ENCODE peak calls at places on chromosomes 1 and 21, in five cellular contexts. One of them, this sample, is unnamed.

GRCh38 chr1:208233546-208233945 is 10.6 kb downstream of the PLXNA2 start:
- DNase-seq in heart left ventricle: no peak
- DNase-seq in heart right ventricle: no peak
- DNase-seq in thyroid gland: peak; percentile 86
- DNase-seq in kidney epithelial cell: no peak
- DNase-seq in this sample: peak; percentile 86

GRCh38 chr1:90964444-90965035 is 57.3 kb downstream of the ZNF644 start:
- DNase-seq in heart left ventricle: no peak
- DNase-seq in thyroid gland: no peak
- DNase-seq in heart right ventricle: no peak
- DNase-seq in kidney epithelial cell: no peak
- DNase-seq in this sample: no peak

GRCh38 chr1:114154146-114154962 is 685 bp upstream of the SYT6 start:
- DNase-seq in kidney epithelial cell: no peak
- DNase-seq in heart right ventricle: no peak
- DNase-seq in thyroid gland: no peak
- DNase-seq in heart left ventricle: no peak
- DNase-seq in this sample: peak; percentile 18

GRCh38 chr1:119103764-119104163 is 36.7 kb downstream of the WARS2 start:
- DNase-seq in heart left ventricle: no peak
- DNase-seq in thyroid gland: no peak
- DNase-seq in heart right ventricle: no peak
- DNase-seq in kidney epithelial cell: no peak
- DNase-seq in this sample: no peak

GRCh38 chr1:244576259-244576892 is 76.5 kb upstream of the DESI2 start:
- DNase-seq in heart right ventricle: no peak
- DNase-seq in heart left ventricle: no peak
- DNase-seq in thyroid gland: no peak
- DNase-seq in kidney epithelial cell: no peak
- DNase-seq in this sample: no peak

GRCh38 chr1:20499105-20499504 is 8.8 kb downstream of the MUL1 start:
- DNase-seq in kidney epithelial cell: no peak
- DNase-seq in thyroid gland: no peak
- DNase-seq in heart right ventricle: no peak
- DNase-seq in heart left ventricle: no peak
- DNase-seq in this sample: no peak

GRCh38 chr1:85700422-85700821 is 7.8 kb downstream of the ZNHIT6 start:
- DNase-seq in heart left ventricle: no peak
- DNase-seq in heart right ventricle: no peak
- DNase-seq in kidney epithelial cell: no peak
- DNase-seq in thyroid gland: no peak
- DNase-seq in this sample: no peak

GRCh38 chr1:113745425-113745824 is 13.9 kb downstream of the PHTF1 start:
- DNase-seq in heart left ventricle: no peak
- DNase-seq in kidney epithelial cell: no peak
- DNase-seq in thyroid gland: no peak
- DNase-seq in heart right ventricle: no peak
- DNase-seq in this sample: no peak

GRCh38 chr1:201215531-201216357 is 25.1 kb downstream of the IGFN1 start:
- DNase-seq in thyroid gland: no peak
- DNase-seq in heart left ventricle: no peak
- DNase-seq in kidney epithelial cell: no peak
- DNase-seq in heart right ventricle: no peak
- DNase-seq in this sample: no peak

GRCh38 chr1:174606471-174606870 is 158.7 kb downstream of the GPR52 start:
- DNase-seq in thyroid gland: no peak
- DNase-seq in heart left ventricle: no peak
- DNase-seq in kidney epithelial cell: no peak
- DNase-seq in heart right ventricle: no peak
- DNase-seq in this sample: no peak

GRCh38 chr1:40976952-40977690 is 2.4 kb upstream of the CTPS1 start:
- DNase-seq in heart right ventricle: no peak
- DNase-seq in heart left ventricle: no peak
- DNase-seq in kidney epithelial cell: no peak
- DNase-seq in thyroid gland: no peak
- DNase-seq in this sample: no peak

GRCh38 chr1:206922524-206922923 is 783 bp upstream of the FCMR start:
- DNase-seq in kidney epithelial cell: no peak
- DNase-seq in thyroid gland: no peak
- DNase-seq in heart right ventricle: no peak
- DNase-seq in heart left ventricle: no peak
- DNase-seq in this sample: no peak

GRCh38 chr1:243325305-243325890 is 69.6 kb downstream of the SDCCAG8 start:
- DNase-seq in heart left ventricle: no peak
- DNase-seq in heart right ventricle: no peak
- DNase-seq in kidney epithelial cell: peak; percentile 12
- DNase-seq in thyroid gland: no peak
- DNase-seq in this sample: no peak

GRCh38 chr21:15701845-15702244 is 27.9 kb upstream of the USP25 start:
- DNase-seq in kidney epithelial cell: no peak
- DNase-seq in heart right ventricle: no peak
- DNase-seq in heart left ventricle: no peak
- DNase-seq in thyroid gland: no peak
- DNase-seq in this sample: no peak

GRCh38 chr1:241990040-241990439 is 8.9 kb downstream of the MAP1LC3C start:
- DNase-seq in kidney epithelial cell: peak; percentile 79
- DNase-seq in thyroid gland: peak; percentile 73
- DNase-seq in heart left ventricle: peak; percentile 73
- DNase-seq in heart right ventricle: peak; percentile 76
- DNase-seq in this sample: peak; percentile 43

GRCh38 chr1:203442821-203443220 is 32.8 kb upstream of the PRELP start:
- DNase-seq in heart left ventricle: no peak
- DNase-seq in heart right ventricle: no peak
- DNase-seq in thyroid gland: no peak
- DNase-seq in kidney epithelial cell: no peak
- DNase-seq in this sample: no peak

GRCh38 chr1:25917996-25918395 is 11.8 kb upstream of the STMN1 start:
- DNase-seq in heart left ventricle: no peak
- DNase-seq in heart right ventricle: no peak
- DNase-seq in kidney epithelial cell: no peak
- DNase-seq in thyroid gland: no peak
- DNase-seq in this sample: no peak

GRCh38 chr1:185645686-185646085 is 88.5 kb upstream of the HMCN1 start:
- DNase-seq in heart right ventricle: no peak
- DNase-seq in thyroid gland: no peak
- DNase-seq in kidney epithelial cell: no peak
- DNase-seq in heart left ventricle: no peak
- DNase-seq in this sample: no peak

GRCh38 chr1:88454781-88455180 is 229.3 kb upstream of the PKN2 start:
- DNase-seq in thyroid gland: no peak
- DNase-seq in kidney epithelial cell: no peak
- DNase-seq in heart left ventricle: no peak
- DNase-seq in heart right ventricle: no peak
- DNase-seq in this sample: no peak

GRCh38 chr1:246364415-246364941 is 142.6 kb downstream of the SMYD3 start:
- DNase-seq in heart left ventricle: no peak
- DNase-seq in heart right ventricle: no peak
- DNase-seq in kidney epithelial cell: no peak
- DNase-seq in thyroid gland: no peak
- DNase-seq in this sample: no peak

GRCh38 chr1:2327841-2328240 is 63.5 kb downstream of the MORN1 start:
- DNase-seq in thyroid gland: no peak
- DNase-seq in heart left ventricle: no peak
- DNase-seq in heart right ventricle: no peak
- DNase-seq in kidney epithelial cell: no peak
- DNase-seq in this sample: no peak

GRCh38 chr1:197486948-197487347 is 218.9 kb downstream of the CRB1 start:
- DNase-seq in heart left ventricle: peak; percentile 29
- DNase-seq in kidney epithelial cell: no peak
- DNase-seq in heart right ventricle: no peak
- DNase-seq in thyroid gland: peak; percentile 67
- DNase-seq in this sample: no peak

GRCh38 chr21:43362928-43363314 is 64.0 kb downstream of the SIK1 start:
- DNase-seq in kidney epithelial cell: no peak
- DNase-seq in heart right ventricle: peak; percentile 3
- DNase-seq in thyroid gland: no peak
- DNase-seq in heart left ventricle: no peak
- DNase-seq in this sample: no peak

GRCh38 chr1:57061369-57061768 is 95.6 kb upstream of the C8B start:
- DNase-seq in heart right ventricle: no peak
- DNase-seq in thyroid gland: no peak
- DNase-seq in kidney epithelial cell: no peak
- DNase-seq in heart left ventricle: no peak
- DNase-seq in this sample: peak; percentile 16

DNA sequence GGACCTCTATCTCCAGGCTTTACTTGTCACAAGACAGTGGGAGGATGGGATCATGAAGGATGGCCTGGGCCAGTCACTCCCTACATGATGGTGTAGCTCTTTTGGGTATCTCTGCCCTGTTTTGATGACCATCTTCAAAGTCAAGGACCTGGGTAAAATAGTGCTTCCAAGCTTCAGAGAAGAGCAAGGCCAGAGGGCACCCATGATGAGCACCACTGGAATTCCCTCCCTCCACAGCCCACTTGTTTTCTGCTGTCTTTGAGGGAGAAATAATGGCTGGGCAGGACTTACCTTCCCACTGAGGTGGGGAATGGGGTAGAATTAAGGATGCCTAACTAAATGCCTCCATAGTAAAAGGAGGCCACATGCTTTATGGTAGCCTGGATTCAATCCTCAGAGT is 165.7 kb downstream of the DHRS3 start:
- DNase-seq in thyroid gland: no peak
- DNase-seq in kidney epithelial cell: no peak
- DNase-seq in heart left ventricle: no peak
- DNase-seq in heart right ventricle: no peak
- DNase-seq in this sample: no peak
- H3K27me3 ChIP-seq in thyroid gland: no peaks in the 10 kb centered on the region
- H3K27me3 ChIP-seq in kidney epithelial cell: no peaks in the 10 kb centered on the region
- H3K27me3 ChIP-seq in heart left ventricle: no peaks in the 10 kb centered on the region
- H3K27me3 ChIP-seq in heart right ventricle: no peaks in the 10 kb centered on the region
- H3K27me3 ChIP-seq in this sample: no peaks in the 10 kb centered on the region

DNA sequence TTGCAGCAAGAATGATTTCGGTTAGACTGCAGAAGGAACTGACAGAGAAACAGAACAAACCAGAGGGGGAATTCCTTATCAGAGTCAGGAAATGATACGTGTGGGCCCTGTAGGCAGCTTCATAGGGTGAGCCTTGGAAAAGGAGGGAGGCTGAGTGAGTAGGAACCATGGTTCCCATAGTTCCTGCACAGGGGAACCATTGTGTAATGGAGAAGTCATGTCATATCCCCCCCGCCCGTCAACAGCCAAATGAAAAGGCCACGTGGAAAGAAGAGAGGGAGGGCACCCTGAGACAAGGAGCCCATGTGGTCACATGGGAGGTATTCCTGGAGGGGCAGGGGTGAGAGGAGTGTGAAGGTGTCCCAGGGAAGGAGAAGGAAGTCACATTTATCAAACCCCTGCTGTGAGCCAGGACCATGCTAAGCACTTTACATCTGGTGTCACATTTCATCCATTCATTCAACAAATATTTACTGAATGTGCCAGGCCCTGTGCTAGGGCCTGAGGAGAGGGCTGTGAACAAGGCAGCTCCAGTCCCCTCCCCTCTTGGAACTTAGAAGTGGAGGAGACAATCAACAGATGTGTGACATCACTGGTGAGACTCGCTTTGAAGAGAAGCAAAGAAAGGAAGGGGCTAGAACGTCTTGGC is 15.7 kb upstream of the FGR start:
- DNase-seq in kidney epithelial cell: no peak
- DNase-seq in thyroid gland: no peak
- DNase-seq in heart right ventricle: no peak
- DNase-seq in heart left ventricle: no peak
- DNase-seq in this sample: no peak
- H3K27me3 ChIP-seq in kidney epithelial cell: no peaks in the 10 kb centered on the region
- H3K27me3 ChIP-seq in thyroid gland: no peaks in the 10 kb centered on the region
- H3K27me3 ChIP-seq in heart right ventricle: no peaks in the 10 kb centered on the region
- H3K27me3 ChIP-seq in heart left ventricle: no peaks in the 10 kb centered on the region
- H3K27me3 ChIP-seq in this sample: no peaks in the 10 kb centered on the region

GRCh38 chr1:17363771-17364170 is 8.2 kb upstream of the PADI6 start:
- DNase-seq in kidney epithelial cell: no peak
- DNase-seq in heart left ventricle: no peak
- DNase-seq in thyroid gland: no peak
- DNase-seq in heart right ventricle: no peak
- DNase-seq in this sample: no peak

GRCh38 chr1:17359808-17360207 is 12.2 kb upstream of the PADI6 start:
- DNase-seq in thyroid gland: no peak
- DNase-seq in heart left ventricle: no peak
- DNase-seq in heart right ventricle: no peak
- DNase-seq in kidney epithelial cell: no peak
- DNase-seq in this sample: no peak

GRCh38 chr1:17365271-17365670 is 6.7 kb upstream of the PADI6 start:
- DNase-seq in heart right ventricle: no peak
- DNase-seq in kidney epithelial cell: no peak
- DNase-seq in heart left ventricle: no peak
- DNase-seq in thyroid gland: no peak
- DNase-seq in this sample: no peak

GRCh38 chr1:17360272-17360956 is 11.6 kb upstream of the PADI6 start:
- DNase-seq in kidney epithelial cell: no peak
- DNase-seq in heart left ventricle: no peak
- DNase-seq in thyroid gland: no peak
- DNase-seq in heart right ventricle: no peak
- DNase-seq in this sample: no peak

DNA sequence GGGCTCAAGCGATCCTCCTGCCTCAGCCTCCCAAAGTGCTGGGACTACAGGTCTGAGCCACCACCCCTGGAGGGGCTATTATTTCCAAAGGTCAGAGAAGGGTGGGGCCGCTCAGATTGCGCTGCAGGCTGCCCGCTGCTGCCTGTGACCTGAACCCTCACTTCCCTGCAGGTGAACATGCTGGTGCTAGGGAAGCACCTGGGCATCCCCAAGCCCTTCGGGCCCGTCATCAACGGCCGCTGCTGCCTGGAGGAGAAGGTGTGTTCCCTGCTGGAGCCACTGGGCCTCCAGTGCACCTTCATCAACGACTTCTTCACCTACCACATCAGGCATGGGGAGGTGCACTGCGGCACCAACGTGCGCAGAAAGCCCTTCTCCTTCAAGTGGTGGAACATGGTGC is 8.6 kb upstream of the PADI6 start:
- DNase-seq in thyroid gland: no peak
- DNase-seq in heart right ventricle: no peak
- DNase-seq in heart left ventricle: no peak
- DNase-seq in kidney epithelial cell: no peak
- DNase-seq in this sample: no peak
- H3K27me3 ChIP-seq in thyroid gland: no peaks in the 10 kb centered on the region
- H3K27me3 ChIP-seq in heart right ventricle: peaks cover 19% of the 10 kb centered on the region
- H3K27me3 ChIP-seq in heart left ventricle: peaks cover 4% of the 10 kb centered on the region
- H3K27me3 ChIP-seq in kidney epithelial cell: no peaks in the 10 kb centered on the region
- H3K27me3 ChIP-seq in this sample: no peaks in the 10 kb centered on the region

GRCh38 chr1:227077783-227078182 is 137.7 kb downstream of the COQ8A start:
- DNase-seq in kidney epithelial cell: no peak
- DNase-seq in heart right ventricle: no peak
- DNase-seq in thyroid gland: no peak
- DNase-seq in heart left ventricle: no peak
- DNase-seq in this sample: no peak
- H3K27me3 ChIP-seq in kidney epithelial cell: no peaks in the 10 kb centered on the region
- H3K27me3 ChIP-seq in heart right ventricle: no peaks in the 10 kb centered on the region
- H3K27me3 ChIP-seq in thyroid gland: no peaks in the 10 kb centered on the region
- H3K27me3 ChIP-seq in heart left ventricle: no peaks in the 10 kb centered on the region
- H3K27me3 ChIP-seq in this sample: no peaks in the 10 kb centered on the region

GRCh38 chr1:29628190-29628589 is 391.9 kb downstream of the PTPRU start:
- DNase-seq in kidney epithelial cell: no peak
- DNase-seq in heart right ventricle: no peak
- DNase-seq in thyroid gland: no peak
- DNase-seq in heart left ventricle: no peak
- DNase-seq in this sample: no peak
- H3K27me3 ChIP-seq in kidney epithelial cell: no peaks in the 10 kb centered on the region
- H3K27me3 ChIP-seq in heart right ventricle: no peaks in the 10 kb centered on the region
- H3K27me3 ChIP-seq in thyroid gland: no peaks in the 10 kb centered on the region
- H3K27me3 ChIP-seq in heart left ventricle: no peaks in the 10 kb centered on the region
- H3K27me3 ChIP-seq in this sample: no peaks in the 10 kb centered on the region